ENCODE peak calls at places on chromosomes 16 and 17, in nine cellular contexts. O is CD8-positive, alpha-beta memory T cell; W is thoracic aorta; C is SJCRH30; F is naive thymus-derived CD4-positive, alpha-beta T cell; D is transverse colon; I is mucosa of descending colon; Y is HAP-1; R is Peyer's patch. L is an unnamed sample.

GRCh38 chr16:11677451-11677951 is 9.2 kb downstream of the SNN start:
- DNase-seq in I (no peak), C (no peak), F (no peak), D (no peak), Y (no peak), O (no peak), R (peak; percentile 44), W (no peak), L (peak; percentile 13)

GRCh38 chr17:79145548-79145947 is 70.9 kb downstream of the ENGASE start:
- DNase-seq in C (no peak), O (no peak), I (no peak), D (no peak), F (no peak), W (no peak), R (no peak), Y (no peak), L (no peak)

GRCh38 chr16:12318661-12319463 is 342.3 kb downstream of the SNX29 start:
- DNase-seq in R (no peak), Y (no peak), W (no peak), F (no peak), I (no peak), O (no peak), C (no peak), D (no peak), L (no peak)

GRCh38 chr17:17156107-17156506 is 50.0 kb downstream of the PLD6 start:
- DNase-seq in Y (no peak), C (no peak), F (no peak), R (no peak), O (no peak), I (no peak), W (no peak), D (no peak), L (no peak)

GRCh38 chr17:63718981-63719380 is 19.1 kb upstream of the LIMD2 start:
- DNase-seq in O (no peak), R (no peak), I (no peak), C (no peak), W (no peak), Y (no peak), D (no peak), F (no peak), L (no peak)

GRCh38 chr17:62126292-62126691 is 61.2 kb upstream of the MED13 start:
- DNase-seq in W (no peak), C (no peak), D (no peak), O (no peak), R (no peak), Y (no peak), F (no peak), I (no peak), L (no peak)

GRCh38 chr17:49748223-49748622 is 15.7 kb downstream of the FAM117A start:
- DNase-seq in C (no peak), W (no peak), R (peak; percentile 60), I (no peak), F (peak; percentile 29), Y (no peak), D (no peak), O (peak; percentile 63), L (peak; percentile 31)

GRCh38 chr17:41806685-41807445 is 4.9 kb downstream of the P3H4 start:
- DNase-seq in O (no peak), R (peak; percentile 80), F (no peak), Y (no peak), D (peak; percentile 73), I (no peak), C (no peak), W (no peak), L (no peak)

GRCh38 chr17:83186226-83186625 is 106.8 kb downstream of the METRNL start:
- DNase-seq in D (no peak), Y (peak; percentile 40), R (peak; percentile 42), I (peak; percentile 36), W (no peak), C (peak; percentile 42), F (no peak), O (no peak), L (no peak)

GRCh38 chr16:11249233-11250061 is 6.6 kb downstream of the SOCS1 start:
- DNase-seq in Y (no peak), R (no peak), W (no peak), O (no peak), I (no peak), D (no peak), F (no peak), C (no peak), L (no peak)

GRCh38 chr16:78177218-78177617 is 77.8 kb downstream of the WWOX start:
- DNase-seq in O (no peak), C (no peak), R (no peak), D (no peak), W (no peak), I (no peak), F (no peak), Y (no peak), L (no peak)

GRCh38 chr17:39014044-39014794 is 47.0 kb upstream of the FBXO47 start:
- DNase-seq in C (no peak), Y (no peak), F (no peak), O (no peak), I (no peak), W (no peak), R (no peak), D (no peak), L (no peak)

GRCh38 chr16:80639636-80640035 is 98.8 kb downstream of the DYNLRB2 start:
- DNase-seq in F (no peak), W (no peak), O (no peak), C (no peak), D (no peak), R (no peak), Y (no peak), I (no peak), L (no peak)

GRCh38 chr17:73591278-73592078 is 52.8 kb downstream of the SDK2 start:
- DNase-seq in D (peak; percentile 21), I (peak; percentile 80), F (peak; percentile 71), Y (no peak), W (no peak), R (peak; percentile 81), C (no peak), O (peak; percentile 64), L (peak; percentile 79)
- H3K4me1 ChIP-seq in D (no peaks in the 10 kb centered on the region), I (no peaks in the 10 kb centered on the region), F (peaks cover 74% of the 10 kb centered on the region), Y (no peaks in the 10 kb centered on the region), W (no peaks in the 10 kb centered on the region), R (peaks cover 65% of the 10 kb centered on the region), C (peaks cover 16% of the 10 kb centered on the region), O (peaks cover 67% of the 10 kb centered on the region), L (peaks cover 4% of the 10 kb centered on the region)

GRCh38 chr17:27576429-27577123 is 54.4 kb upstream of the LGALS9 start:
- DNase-seq in O (no peak), I (no peak), Y (no peak), F (no peak), R (no peak), C (no peak), W (no peak), D (no peak), L (no peak)
- H3K4me1 ChIP-seq in O (no peaks in the 10 kb centered on the region), I (no peaks in the 10 kb centered on the region), Y (peaks cover 27% of the 10 kb centered on the region), F (no peaks in the 10 kb centered on the region), R (no peaks in the 10 kb centered on the region), C (peaks cover 41% of the 10 kb centered on the region), W (no peaks in the 10 kb centered on the region), D (peaks cover 13% of the 10 kb centered on the region), L (no peaks in the 10 kb centered on the region)

DNA sequence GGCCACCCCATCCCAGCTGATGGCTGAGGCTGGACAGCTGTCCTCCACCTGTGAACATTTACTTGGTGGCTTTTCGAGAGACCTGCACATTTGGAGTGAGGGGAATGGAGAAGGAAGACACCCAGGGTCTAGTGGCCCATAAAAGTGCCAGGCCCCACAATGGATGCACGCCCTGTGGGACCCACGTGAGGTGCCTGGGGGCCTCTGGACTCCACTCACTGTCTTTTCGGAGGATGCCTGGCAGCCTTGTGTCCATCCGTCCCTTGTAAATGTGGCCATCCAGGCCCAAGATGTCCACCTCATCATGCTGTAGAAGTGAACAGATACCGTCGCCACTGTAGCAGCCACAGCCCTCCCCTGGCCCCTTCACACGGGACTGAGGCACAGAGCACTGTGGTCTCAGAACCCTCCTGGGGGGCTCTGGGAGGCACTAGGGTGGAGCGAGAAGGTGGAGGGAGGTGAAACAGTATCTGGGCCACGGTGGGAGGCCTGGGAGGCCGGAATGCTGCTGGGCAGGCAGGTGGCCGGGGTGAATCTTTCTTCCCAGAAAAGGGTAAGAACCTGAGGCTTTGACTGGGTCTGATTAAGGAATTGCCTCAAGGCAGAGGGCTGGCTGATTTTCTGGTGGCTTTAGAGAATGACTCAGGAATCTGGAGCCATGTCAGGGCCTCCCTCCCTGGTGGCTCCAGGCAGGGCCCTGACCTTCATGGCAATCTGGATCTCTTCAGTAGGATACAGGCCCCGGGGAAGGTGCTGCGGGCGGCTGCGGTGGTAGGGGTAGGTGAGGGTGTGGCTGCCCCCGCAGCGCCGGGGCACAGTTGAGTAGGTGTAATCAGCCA is 11.5 kb downstream of the UBALD2 start:
- DNase-seq in C (peak; percentile 91), D (no peak), W (no peak), Y (no peak), O (no peak), R (no peak), F (no peak), I (no peak), L (no peak)
- H3K4me1 ChIP-seq in C (peaks cover 51% of the 10 kb centered on the region), D (peaks cover 11% of the 10 kb centered on the region), W (peaks cover 9% of the 10 kb centered on the region), Y (no peaks in the 10 kb centered on the region), O (peaks cover 39% of the 10 kb centered on the region), R (peaks cover 19% of the 10 kb centered on the region), F (peaks cover 41% of the 10 kb centered on the region), I (peaks cover 19% of the 10 kb centered on the region), L (peaks cover 3% of the 10 kb centered on the region)

GRCh38 chr17:75754378-75755204 is 10.4 kb downstream of the GALK1 start:
- DNase-seq in C (peak; percentile 72), F (no peak), I (no peak), D (no peak), Y (peak; percentile 26), R (no peak), W (no peak), O (no peak), L (no peak)

GRCh38 chr17:75753514-75754377 is 11.2 kb downstream of the GALK1 start:
- DNase-seq in F (peak; percentile 57), I (peak; percentile 81), R (peak; percentile 84), C (peak; percentile 87), Y (peak; percentile 89), W (no peak), O (peak; percentile 71), D (peak; percentile 74), L (peak; percentile 82)

GRCh38 chr17:75756451-75757085 is 8.4 kb downstream of the GALK1 start:
- DNase-seq in W (no peak), O (no peak), R (no peak), Y (no peak), I (peak; percentile 49), F (no peak), C (no peak), D (no peak), L (no peak)

GRCh38 chr17:75755990-75756389 is 9.0 kb downstream of the GALK1 start:
- DNase-seq in C (no peak), F (no peak), W (no peak), D (no peak), Y (no peak), O (no peak), R (no peak), I (peak; percentile 15), L (no peak)

DNA sequence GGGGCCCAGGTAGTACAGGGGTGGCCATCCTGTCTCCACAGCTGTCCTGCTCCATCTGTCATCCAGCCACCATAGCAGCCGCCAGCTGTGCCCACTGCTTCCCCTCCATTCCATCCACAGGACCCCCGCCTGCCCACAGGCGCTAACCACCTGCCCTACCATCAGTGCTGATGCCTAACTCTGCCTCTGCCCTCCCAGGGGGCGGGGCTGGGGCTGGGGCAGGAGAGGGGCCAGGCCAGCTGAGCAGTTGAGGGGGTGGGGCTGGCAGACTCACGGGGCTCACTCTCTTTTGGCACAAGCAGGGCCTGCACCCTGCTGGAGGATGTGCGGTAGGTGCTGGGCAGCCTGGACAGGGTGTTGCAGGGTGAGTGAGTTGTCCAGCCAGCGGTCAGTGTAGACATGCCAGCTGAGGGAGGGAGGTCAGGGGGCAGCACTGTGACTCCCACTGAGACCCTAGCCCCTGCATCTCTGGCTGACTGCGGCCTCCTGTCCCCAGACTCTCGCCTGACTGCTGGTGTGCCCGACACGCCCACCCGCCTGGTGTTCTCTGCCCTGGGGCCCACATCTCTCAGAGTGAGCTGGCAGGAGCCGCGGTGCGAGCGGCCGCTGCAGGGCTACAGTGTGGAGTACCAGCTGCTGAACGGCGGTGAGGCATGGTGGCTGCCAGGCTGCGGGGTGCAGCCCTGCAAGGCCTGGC is 9.6 kb downstream of the GALK1 start:
- DNase-seq in W (no peak), I (no peak), R (no peak), D (no peak), O (no peak), C (peak; percentile 99), Y (peak; percentile 27), F (no peak), L (no peak)
- H3K4me1 ChIP-seq in W (peaks cover 3% of the 10 kb centered on the region), I (no peaks in the 10 kb centered on the region), R (peaks cover 14% of the 10 kb centered on the region), D (no peaks in the 10 kb centered on the region), O (peaks cover 8% of the 10 kb centered on the region), C (peaks cover 43% of the 10 kb centered on the region), Y (peaks cover 7% of the 10 kb centered on the region), F (peaks cover 12% of the 10 kb centered on the region), L (peaks cover 6% of the 10 kb centered on the region)